ENCODE peak calls at places on chromosomes 5 and 9, in five cellular contexts. X, Q, K, D and M are unnamed samples.
A peak's percentile ranks its signal among the peaks of the same experiment; 100 is the strongest.

GRCh38 chr9:109313351-109313750 is 7.5 kb downstream of the EPB41L4B start:
- DNase-seq in Q (no peak), K (no peak), D (no peak), X (no peak), M (no peak)

GRCh38 chr5:15529821-15530220 is 29.8 kb downstream of the FBXL7 start:
- DNase-seq in Q (no peak), K (no peak), X (peak; percentile 46), D (peak; percentile 45), M (no peak)

GRCh38 chr5:32109236-32109635 is 64.9 kb downstream of the GOLPH3 start:
- DNase-seq in D (peak; percentile 20), X (no peak), Q (no peak), K (no peak), M (no peak)

GRCh38 chr9:80004687-80005086 is 432.9 kb downstream of the TLE4 start:
- DNase-seq in D (no peak), K (no peak), Q (no peak), X (no peak), M (no peak)

GRCh38 chr5:758698-759053 is 25.9 kb downstream of the ZDHHC11B start:
- DNase-seq in D (no peak), X (no peak), Q (no peak), K (no peak), M (peak; percentile 85)

GRCh38 chr5:90055831-90056328 is 353.7 kb downstream of the CETN3 start:
- DNase-seq in X (peak; percentile 94), D (peak; percentile 21), Q (no peak), K (no peak), M (no peak)

GRCh38 chr9:108049026-108049591 is 559.5 kb upstream of the KLF4 start:
- DNase-seq in X (peak; percentile 94), K (no peak), D (peak; percentile 97), Q (no peak), M (no peak)

GRCh38 chr5:136330353-136330913 is 34.9 kb downstream of the TRPC7 start:
- DNase-seq in D (no peak), K (no peak), X (no peak), Q (no peak), M (no peak)

GRCh38 chr5:76818844-76819831 is at the start of gene F2RL1:
- DNase-seq in K (peak; percentile 68), X (peak; percentile 76), D (peak; percentile 73), Q (no peak), M (peak; percentile 86)

GRCh38 chr9:14345586-14346237 is 31.8 kb upstream of the NFIB start:
- DNase-seq in Q (no peak), X (no peak), D (no peak), K (no peak), M (no peak)

GRCh38 chr5:80959138-80959537 is 1.0 kb upstream of the RASGRF2 start:
- DNase-seq in Q (no peak), D (no peak), X (no peak), K (no peak), M (no peak)

GRCh38 chr5:119285070-119285916 is 70.5 kb upstream of the TNFAIP8 start:
- DNase-seq in K (no peak), X (no peak), Q (no peak), D (no peak), M (no peak)

GRCh38 chr5:90480699-90481098 is 6.0 kb downstream of the POLR3G start:
- DNase-seq in K (no peak), D (peak; percentile 47), X (peak; percentile 54), Q (no peak), M (no peak)

GRCh38 chr9:129380961-129381401 is 202.9 kb upstream of the IER5L start:
- DNase-seq in X (no peak), D (no peak), Q (peak; percentile 41), K (no peak), M (peak; percentile 60)

GRCh38 chr9:85244856-85245255 is 496.9 kb downstream of the AGTPBP1 start:
- DNase-seq in K (no peak), Q (no peak), D (no peak), X (no peak), M (no peak)

GRCh38 chr9:132023409-132024180 is 56.1 kb downstream of the MED27 start:
- DNase-seq in D (no peak), K (no peak), Q (no peak), X (no peak), M (no peak)